ENCODE peak calls at places on chromosomes 11 and 22, in six cellular contexts. R is fibroblast of lung, Z is neural progenitor cell, E is H9, C is HCT116, T is MM.1S. O is an unnamed sample.

GRCh38 chr11:44823920-44824704 is 97.3 kb downstream of the TSPAN18 start:
- DNase-seq in Z (peak; percentile 96), E (peak; percentile 79), T (no peak), R (no peak), C (no peak), O (no peak)

GRCh38 chr11:859394-860131 is 16.9 kb downstream of the TSPAN4 start:
- DNase-seq in E (no peak), Z (no peak), T (no peak), R (peak; percentile 94), C (no peak), O (peak; percentile 74)

GRCh38 chr22:24067587-24068376 is 56.7 kb downstream of the CABIN1 start:
- DNase-seq in R (no peak), T (no peak), C (no peak), E (no peak), Z (no peak), O (no peak)

GRCh38 chr11:86869966-86870570 is 69.7 kb downstream of the PRSS23 start:
- DNase-seq in Z (peak; percentile 79), C (peak; percentile 41), T (peak; percentile 65), R (peak; percentile 71), E (peak; percentile 54), O (peak; percentile 89)

GRCh38 chr11:128189823-128190222 is 397.5 kb downstream of the ETS1 start:
- DNase-seq in R (no peak), Z (no peak), T (no peak), E (no peak), C (no peak), O (no peak)

GRCh38 chr11:74418509-74418895 is 20.3 kb upstream of the PGM2L1 start:
- DNase-seq in C (no peak), E (no peak), T (no peak), Z (no peak), R (peak; percentile 68), O (no peak)

GRCh38 chr22:33116846-33117547 is 58.8 kb upstream of the SYN3 start:
- DNase-seq in Z (no peak), E (no peak), T (no peak), C (no peak), R (no peak), O (no peak)

GRCh38 chr11:10155793-10156490 is 138.1 kb downstream of the SBF2 start:
- DNase-seq in Z (no peak), T (no peak), R (no peak), C (peak; percentile 0), E (peak; percentile 48), O (no peak)

GRCh38 chr11:14443642-14444041 is 56.0 kb downstream of the COPB1 start:
- DNase-seq in C (no peak), E (no peak), T (no peak), Z (no peak), R (peak; percentile 49), O (no peak)

GRCh38 chr22:19919701-19920363 is 21.7 kb upstream of the COMT start:
- DNase-seq in R (no peak), C (no peak), E (no peak), T (no peak), Z (no peak), O (no peak)

GRCh38 chr22:46612904-46613605 is 7.1 kb upstream of the GRAMD4 start:
- DNase-seq in E (no peak), T (no peak), Z (no peak), C (no peak), R (peak; percentile 23), O (no peak)

GRCh38 chr11:2434008-2434407 is 10.3 kb downstream of the TRPM5 start:
- DNase-seq in E (no peak), R (no peak), C (no peak), Z (no peak), T (no peak), O (no peak)

GRCh38 chr11:67282155-67282875 is 6.8 kb upstream of the ANKRD13D start:
- DNase-seq in E (no peak), C (no peak), T (no peak), Z (no peak), R (no peak), O (no peak)

GRCh38 chr11:134074346-134074745 is 5.5 kb downstream of the JAM3 start:
- DNase-seq in E (no peak), R (no peak), C (no peak), Z (no peak), T (no peak), O (no peak)

GRCh38 chr11:12271826-12272366 is 105.5 kb upstream of the PARVA start:
- DNase-seq in C (no peak), E (no peak), T (no peak), R (no peak), Z (no peak), O (no peak)

GRCh38 chr22:24894220-24894975 is 52.1 kb downstream of the LHFPL7 start:
- DNase-seq in E (no peak), T (peak; percentile 83), R (peak; percentile 97), C (peak; percentile 89), Z (no peak), O (no peak)

GRCh38 chr11:128633384-128633965 is 46.1 kb upstream of the ETS1 start:
- DNase-seq in T (no peak), R (no peak), C (no peak), E (no peak), Z (no peak), O (no peak)

GRCh38 chr22:33597274-33597985 is 322.8 kb downstream of the LARGE1 start:
- DNase-seq in T (no peak), Z (peak; percentile 63), C (no peak), E (no peak), R (no peak), O (no peak)

DNA sequence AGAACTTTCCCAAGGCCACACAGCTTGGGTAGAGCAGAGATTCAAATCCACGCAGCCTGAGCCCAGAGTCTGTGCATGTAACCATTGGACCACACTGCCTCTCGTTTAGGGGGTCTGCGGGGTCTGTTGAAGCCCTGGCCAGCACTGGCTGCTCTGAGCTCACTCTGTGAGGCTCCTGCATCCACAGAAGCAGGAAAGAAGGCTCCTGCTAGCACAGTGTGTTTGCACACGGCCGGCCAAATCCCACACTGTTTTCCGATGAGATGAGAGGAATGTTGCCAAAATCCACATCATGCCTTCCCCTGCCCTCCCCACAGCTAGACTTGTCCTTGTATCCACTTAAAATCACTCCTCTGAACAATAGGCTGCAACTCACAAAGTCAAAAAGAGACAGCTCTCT is 10.6 kb upstream of the SLC22A12 start:
- DNase-seq in C (no peak), Z (no peak), R (no peak), T (no peak), E (no peak), O (no peak)
- H3K4me2 ChIP-seq in C (no peak overlapping the region), Z (no peak overlapping the region), R (no peak overlapping the region), T (no peak overlapping the region), E (no peak overlapping the region), O (no peak overlapping the region)

DNA sequence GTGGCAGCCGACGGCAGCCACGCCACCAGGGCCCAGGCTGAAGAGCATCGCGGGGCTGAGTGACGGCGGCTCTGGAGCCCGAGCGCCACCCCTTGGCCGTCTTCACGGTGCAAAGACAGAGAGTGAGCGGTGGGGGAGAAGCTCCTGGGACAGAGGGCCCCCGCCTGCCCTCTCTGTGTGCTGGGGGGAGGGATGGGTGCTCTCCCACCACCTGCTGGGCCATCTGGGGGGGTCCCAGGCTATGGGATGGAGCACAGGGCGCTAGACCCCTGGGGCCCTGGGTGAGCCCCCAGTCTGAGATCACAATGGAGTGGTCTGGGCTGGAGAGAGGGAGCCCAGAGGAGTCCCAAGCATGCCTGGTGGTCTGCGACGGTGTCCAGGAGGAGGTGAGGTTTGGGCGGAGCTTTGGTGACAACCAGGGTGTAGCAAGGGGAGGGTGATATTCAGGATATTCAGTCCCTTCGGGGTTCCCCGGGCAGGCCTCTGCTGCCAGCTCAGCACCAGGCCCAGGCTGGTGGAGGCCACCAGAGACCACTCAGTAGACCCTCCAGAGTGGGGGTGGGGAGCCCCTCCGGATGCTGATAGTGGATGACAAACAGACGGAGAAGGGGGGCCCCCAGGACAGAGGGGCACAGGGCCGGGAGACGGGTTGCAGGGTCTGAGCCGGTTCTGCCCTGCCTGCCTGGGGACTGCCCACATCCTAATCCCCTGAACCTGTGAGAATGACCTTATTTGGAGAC is 78.1 kb upstream of the PRR5 start:
- DNase-seq in E (peak; percentile 50), T (peak; percentile 10), Z (peak; percentile 72), C (no peak), R (peak; percentile 17), O (peak; percentile 61)
- H3K9ac ChIP-seq in E (no peak overlapping the region), T (no peak overlapping the region), Z (no peak overlapping the region), C (no peak overlapping the region), R (no peak overlapping the region), O (no peak overlapping the region)

GRCh38 chr22:44712156-44712555 is 10.2 kb downstream of the PRR5 start:
- DNase-seq in T (no peak), R (no peak), C (no peak), E (no peak), Z (no peak), O (no peak)

GRCh38 chr22:44711701-44712100 is 9.7 kb downstream of the PRR5 start:
- DNase-seq in T (no peak), Z (no peak), R (no peak), E (no peak), C (no peak), O (no peak)

GRCh38 chr22:44709881-44710400 is 7.9 kb downstream of the PRR5 start:
- DNase-seq in Z (no peak), T (no peak), E (no peak), R (no peak), C (no peak), O (no peak)

GRCh38 chr22:44710474-44711235 is 8.7 kb downstream of the PRR5 start:
- DNase-seq in R (no peak), Z (no peak), E (no peak), C (no peak), T (no peak), O (no peak)

DNA sequence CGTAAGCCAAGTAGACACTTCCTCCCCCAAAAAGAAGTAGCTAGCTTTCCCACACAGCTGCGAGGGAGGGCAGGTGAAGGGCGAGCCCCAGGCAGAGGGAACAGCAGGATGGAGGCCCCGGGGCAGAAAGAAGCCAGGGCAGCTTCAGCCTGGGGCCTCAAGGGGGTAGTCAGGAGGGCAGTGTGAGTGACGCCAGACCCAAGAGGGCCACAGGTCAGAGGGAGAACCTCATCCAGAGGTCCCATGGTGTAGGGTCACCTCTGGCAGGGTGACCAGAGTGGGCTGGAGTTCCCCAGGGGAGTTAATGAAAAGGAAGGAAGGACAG is 9.2 kb downstream of the PRR5 start:
- DNase-seq in Z (no peak), T (no peak), E (no peak), R (no peak), C (no peak), O (no peak)
- H3K79me2 ChIP-seq in Z (no peaks in the 10 kb centered on the region), T (no peaks in the 10 kb centered on the region), E (no peaks in the 10 kb centered on the region), R (no peaks in the 10 kb centered on the region), C (peaks cover 28% of the 10 kb centered on the region), O (no peaks in the 10 kb centered on the region)

GRCh38 chr22:30159561-30160353 is 79.5 kb downstream of the HORMAD2 start:
- DNase-seq in Z (no peak), C (no peak), T (no peak), E (no peak), R (peak; percentile 84), O (no peak)

GRCh38 chr22:30158277-30158676 is 78.0 kb downstream of the HORMAD2 start:
- DNase-seq in T (no peak), R (no peak), E (no peak), C (no peak), Z (no peak), O (no peak)

GRCh38 chr22:30160926-30161546 is 80.8 kb downstream of the HORMAD2 start:
- DNase-seq in Z (no peak), C (no peak), E (no peak), R (no peak), T (no peak), O (no peak)

GRCh38 chr22:30159082-30159481 is 78.8 kb downstream of the HORMAD2 start:
- DNase-seq in E (no peak), Z (no peak), C (no peak), T (no peak), R (no peak), O (no peak)
- H3K4me2 ChIP-seq in E (no peak overlapping the region), Z (no peak overlapping the region), C (no peak overlapping the region), T (no peak overlapping the region), R (no peak overlapping the region), O (no peak overlapping the region)

GRCh38 chr11:46555269-46556054 is 38.4 kb downstream of the AMBRA1 start:
- DNase-seq in E (no peak), T (no peak), R (peak; percentile 12), C (no peak), Z (no peak), O (peak; percentile 47)
- H3K9ac ChIP-seq in E (no peak overlapping the region), T (no peak overlapping the region), R (no peak overlapping the region), C (peak overlapping the region; percentile 13), Z (no peak overlapping the region), O (no peak overlapping the region)

O was measured in Karpas-422.